ENCODE peak calls at places on chromosomes 4 and X, in six cellular contexts. Q is MCF 10A; A is HFF-Myc; Y is activated CD8-positive, alpha-beta T cell treated with anti-CD3 and anti-CD28 coated beads for 36 hours; L is breast epithelium; O is lower leg skin. C is an unnamed sample.

GRCh38 chr4:8832130-8832930 is 39.3 kb downstream of the HMX1 start:
- DNase-seq in Q (peak; percentile 61), A (peak; percentile 3), Y (no peak), L (no peak), O (no peak), C (no peak)

GRCh38 chrX:100969936-100970335 is 428 bp downstream of the ARL13A start:
- DNase-seq in Q (no peak), A (no peak), Y (no peak), L (no peak), O (no peak), C (no peak)

GRCh38 chr4:2934077-2934812 is 29.0 kb downstream of the NOP14 start:
- DNase-seq in Q (peak; percentile 47), A (no peak), Y (peak; percentile 47), L (peak; percentile 51), O (no peak), C (peak; percentile 37)

GRCh38 chr4:78428996-78429395 is 122.6 kb upstream of the ANXA3 start:
- DNase-seq in Q (no peak), A (no peak), Y (no peak), L (no peak), O (no peak), C (no peak)

GRCh38 chr4:74062954-74063353 is 24.5 kb upstream of the CXCL3 start:
- DNase-seq in Q (no peak), A (no peak), Y (no peak), L (no peak), O (no peak), C (no peak)

GRCh38 chrX:123732679-123733363 is at the start of gene THOC2:
- DNase-seq in Q (peak; percentile 82), A (peak; percentile 63), Y (peak; percentile 83), L (peak; percentile 78), O (peak; percentile 83), C (peak; percentile 60)

GRCh38 chr4:121228851-121229250 is 64.7 kb upstream of the TNIP3 start:
- DNase-seq in Q (no peak), A (no peak), Y (no peak), L (no peak), O (no peak), C (no peak)

GRCh38 chr4:102641796-102642195 is 119.0 kb downstream of the MANBA start:
- DNase-seq in Q (no peak), A (no peak), Y (no peak), L (no peak), O (no peak), C (no peak)

GRCh38 chr4:108140328-108140727 is 28.4 kb downstream of the LEF1 start:
- DNase-seq in Q (no peak), A (no peak), Y (peak; percentile 22), L (no peak), O (no peak), C (no peak)

GRCh38 chrX:136584545-136584944 is 52.5 kb downstream of the VGLL1 start:
- DNase-seq in Q (no peak), A (no peak), Y (peak; percentile 83), L (no peak), O (no peak), C (no peak)

GRCh38 chr4:8427761-8428287 is 12.7 kb downstream of the ACOX3 start:
- DNase-seq in Q (peak; percentile 49), A (no peak), Y (peak; percentile 34), L (peak; percentile 66), O (peak; percentile 44), C (no peak)

GRCh38 chrX:13688772-13689518 is at the start of gene RAB9A:
- DNase-seq in Q (peak; percentile 86), A (no peak), Y (peak; percentile 82), L (peak; percentile 84), O (peak; percentile 79), C (peak; percentile 78)

GRCh38 chr4:127509155-127509554 is 123.6 kb upstream of the INTU start:
- DNase-seq in Q (no peak), A (no peak), Y (no peak), L (no peak), O (no peak), C (no peak)

GRCh38 chr4:157045507-157046127 is 30.3 kb upstream of the GLRB start:
- DNase-seq in Q (peak; percentile 84), A (peak; percentile 61), Y (no peak), L (no peak), O (peak; percentile 25), C (no peak)

GRCh38 chrX:11064851-11065600 is 46.1 kb upstream of the HCCS start:
- DNase-seq in Q (peak; percentile 33), A (peak; percentile 7), Y (no peak), L (no peak), O (no peak), C (no peak)

GRCh38 chr4:2469192-2469984 is 482 bp downstream of the RNF4 start:
- DNase-seq in Q (peak; percentile 47), A (no peak), Y (peak; percentile 88), L (peak; percentile 36), O (peak; percentile 23), C (peak; percentile 73)

GRCh38 chr4:6918345-6918744 is 8.7 kb downstream of the TBC1D14 start:
- DNase-seq in Q (no peak), A (no peak), Y (peak; percentile 26), L (no peak), O (no peak), C (no peak)

GRCh38 chr4:142354041-142354440 is 492.1 kb downstream of the INPP4B start:
- DNase-seq in Q (no peak), A (no peak), Y (no peak), L (no peak), O (no peak), C (no peak)

GRCh38 chr4:2942037-2942531 is 21.1 kb downstream of the NOP14 start:
- DNase-seq in Q (no peak), A (no peak), Y (no peak), L (peak; percentile 15), O (peak; percentile 13), C (no peak)

GRCh38 chr4:110480031-110480549 is 4.1 kb downstream of the ENPEP start:
- DNase-seq in Q (peak; percentile 49), A (peak; percentile 95), Y (no peak), L (no peak), O (no peak), C (no peak)

GRCh38 chr4:19309365-19309764 is 942.3 kb upstream of the SLIT2 start:
- DNase-seq in Q (peak; percentile 44), A (peak; percentile 37), Y (no peak), L (no peak), O (no peak), C (no peak)
- TF ChIP-seq CTCF in Q (peak; percentile 58), A (peak; percentile 33), Y (no peak), L (no peak), O (no peak), C (no peak)

GRCh38 chrX:79413009-79413408 is 45.9 kb upstream of the ITM2A start:
- DNase-seq in Q (peak; percentile 31), A (no peak), Y (no peak), L (no peak), O (no peak), C (no peak)
- TF ChIP-seq CTCF in Q (peak; percentile 36), A (no peak), Y (peak; percentile 56), L (peak; percentile 23), O (no peak), C (peak; percentile 51)

GRCh38 chr4:177667687-177668086 is 225.4 kb upstream of the AGA start:
- DNase-seq in Q (peak; percentile 17), A (no peak), Y (no peak), L (no peak), O (no peak), C (no peak)
- TF ChIP-seq CTCF in Q (peak; percentile 27), A (no peak), Y (no peak), L (no peak), O (no peak), C (no peak)

GRCh38 chr4:124943145-124943889 is 230.8 kb upstream of the ANKRD50 start:
- DNase-seq in Q (peak; percentile 83), A (no peak), Y (no peak), L (no peak), O (no peak), C (no peak)

GRCh38 chr4:124945422-124945821 is 232.9 kb upstream of the ANKRD50 start:
- DNase-seq in Q (no peak), A (no peak), Y (no peak), L (no peak), O (no peak), C (no peak)

GRCh38 chr4:124946696-124947095 is 234.2 kb upstream of the ANKRD50 start:
- DNase-seq in Q (peak; percentile 35), A (no peak), Y (no peak), L (no peak), O (no peak), C (no peak)

GRCh38 chr4:124941267-124941666 is 228.7 kb upstream of the ANKRD50 start:
- DNase-seq in Q (peak; percentile 81), A (no peak), Y (no peak), L (no peak), O (no peak), C (no peak)

GRCh38 chr4:124943938-124944337 is 231.4 kb upstream of the ANKRD50 start:
- DNase-seq in Q (peak; percentile 34), A (no peak), Y (no peak), L (no peak), O (no peak), C (no peak)
- TF ChIP-seq CTCF in Q (peak; percentile 20), A (no peak), Y (no peak), L (no peak), O (no peak), C (no peak)

GRCh38 chrX:40083120-40083978 is 14.4 kb downstream of the BCOR start:
- DNase-seq in Q (no peak), A (no peak), Y (peak; percentile 44), L (no peak), O (no peak), C (no peak)
- TF ChIP-seq CTCF in Q (no peak), A (no peak), Y (no peak), L (no peak), O (no peak), C (no peak)

C was measured in natural killer cell.